ENCODE peak calls at places on chromosomes 3 and 15, in eight cellular contexts. L is gastrocnemius medialis, B is right lobe of liver, Q is heart right ventricle, G is brain microvascular endothelial cell, R is Peyer's patch, Z is heart left ventricle, I is psoas muscle. T is an unnamed sample.
A peak's percentile ranks its signal among the peaks of the same experiment; 100 is the strongest.

GRCh38 chr3:31550452-31551251 is 17.9 kb downstream of the STT3B start:
- DNase-seq in L (no peak), B (no peak), Q (no peak), G (peak; percentile 17), R (peak; percentile 48), Z (no peak), I (no peak), T (no peak)

GRCh38 chr3:127630811-127631714 is 2.1 kb downstream of the PODXL2 start:
- DNase-seq in L (no peak), B (no peak), Q (no peak), G (no peak), R (no peak), Z (no peak), I (no peak), T (no peak)

GRCh38 chr3:111292117-111292516 is 220.5 kb downstream of the NECTIN3 start:
- DNase-seq in L (no peak), B (no peak), Q (no peak), G (no peak), R (no peak), Z (no peak), I (no peak), T (no peak)

GRCh38 chr15:49232407-49232806 is 62.4 kb downstream of the GALK2 start:
- DNase-seq in L (no peak), B (no peak), Q (no peak), G (no peak), R (no peak), Z (no peak), I (no peak), T (no peak)

GRCh38 chr15:70111203-70112017 is 13.7 kb upstream of the TLE3 start:
- DNase-seq in L (no peak), B (peak; percentile 66), Q (peak; percentile 63), G (peak; percentile 86), R (peak; percentile 83), Z (peak; percentile 81), I (peak; percentile 76), T (peak; percentile 57)

GRCh38 chr3:155026999-155027591 is 53.0 kb upstream of the MME start:
- DNase-seq in L (no peak), B (no peak), Q (no peak), G (peak; percentile 4), R (no peak), Z (no peak), I (no peak), T (no peak)

GRCh38 chr15:101489236-101489632 is 273 bp downstream of the PCSK6 start:
- DNase-seq in L (no peak), B (peak; percentile 57), Q (peak; percentile 57), G (no peak), R (no peak), Z (peak; percentile 69), I (peak; percentile 69), T (no peak)

GRCh38 chr15:77143191-77143590 is 72.3 kb upstream of the TSPAN3 start:
- DNase-seq in L (no peak), B (no peak), Q (no peak), G (no peak), R (no peak), Z (no peak), I (no peak), T (no peak)

GRCh38 chr3:72334681-72335457 is 513.4 kb downstream of the SHQ1 start:
- DNase-seq in L (no peak), B (no peak), Q (no peak), G (no peak), R (no peak), Z (no peak), I (no peak), T (no peak)

DNA sequence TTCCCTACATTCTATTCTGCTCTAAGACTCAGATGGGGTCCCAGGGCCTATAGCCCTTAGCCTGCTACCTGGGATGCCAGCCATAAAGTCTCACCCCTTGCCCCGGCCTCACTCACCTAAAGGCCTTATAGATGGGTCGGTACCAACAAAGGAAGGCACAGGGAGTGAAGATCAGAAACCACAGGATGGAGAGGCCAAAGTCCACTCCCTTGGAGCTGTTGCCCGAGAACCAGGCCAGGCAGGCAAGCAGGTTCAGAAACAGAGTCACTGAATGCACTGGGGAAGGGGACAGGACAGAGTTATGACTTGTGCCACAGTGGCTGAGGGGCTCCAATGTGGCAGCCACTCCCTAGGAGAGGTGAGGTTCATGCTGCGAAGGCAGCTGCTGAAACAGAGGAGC is 7.4 kb upstream of the ULK3 start:
- DNase-seq in L (no peak), B (no peak), Q (no peak), G (no peak), R (peak; percentile 68), Z (no peak), I (no peak), T (no peak)
- H3K36me3 ChIP-seq in L (peaks cover 73% of the 10 kb centered on the region), B (no peaks in the 10 kb centered on the region), Q (peaks cover 90% of the 10 kb centered on the region), G (peaks cover 40% of the 10 kb centered on the region), R (no peaks in the 10 kb centered on the region), Z (peaks cover 78% of the 10 kb centered on the region), I (peaks cover 90% of the 10 kb centered on the region), T (peaks cover 73% of the 10 kb centered on the region)

DNA sequence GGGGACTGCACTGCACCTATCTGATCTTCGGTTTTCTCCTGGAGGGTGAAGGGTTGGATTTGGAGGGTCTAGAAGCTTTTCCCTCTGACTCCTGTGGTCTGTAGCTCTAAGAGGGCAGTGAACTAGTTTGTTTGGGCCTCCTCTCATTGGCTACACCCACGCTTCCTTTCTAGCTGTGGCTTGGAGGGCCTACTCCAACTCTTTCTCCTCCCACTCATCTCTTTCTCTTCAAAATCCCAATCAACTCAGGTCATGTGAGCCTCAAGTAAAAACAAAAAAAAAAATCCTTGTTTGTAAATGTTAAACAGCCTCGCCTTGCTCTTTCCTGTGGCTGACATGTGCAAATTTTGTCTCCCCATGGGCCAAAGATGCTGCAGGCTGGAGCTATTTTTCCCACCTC is 115.0 kb upstream of the THBS1 start:
- DNase-seq in L (no peak), B (no peak), Q (no peak), G (no peak), R (no peak), Z (no peak), I (no peak), T (no peak)
- H3K27ac ChIP-seq in L (peak overlapping the region; percentile 35), B (no peak overlapping the region), Q (peak overlapping the region; percentile 56), G (no peak overlapping the region), R (peak overlapping the region; percentile 55), Z (peak overlapping the region; percentile 57), I (no peak overlapping the region), T (no peak overlapping the region)

GRCh38 chr3:15693340-15693739 is 91.8 kb downstream of the BTD start:
- DNase-seq in L (no peak), B (no peak), Q (no peak), G (no peak), R (no peak), Z (no peak), I (no peak), T (no peak)

GRCh38 chr3:15690250-15690649 is 88.7 kb downstream of the BTD start:
- DNase-seq in L (no peak), B (no peak), Q (no peak), G (no peak), R (no peak), Z (no peak), I (no peak), T (no peak)

DNA sequence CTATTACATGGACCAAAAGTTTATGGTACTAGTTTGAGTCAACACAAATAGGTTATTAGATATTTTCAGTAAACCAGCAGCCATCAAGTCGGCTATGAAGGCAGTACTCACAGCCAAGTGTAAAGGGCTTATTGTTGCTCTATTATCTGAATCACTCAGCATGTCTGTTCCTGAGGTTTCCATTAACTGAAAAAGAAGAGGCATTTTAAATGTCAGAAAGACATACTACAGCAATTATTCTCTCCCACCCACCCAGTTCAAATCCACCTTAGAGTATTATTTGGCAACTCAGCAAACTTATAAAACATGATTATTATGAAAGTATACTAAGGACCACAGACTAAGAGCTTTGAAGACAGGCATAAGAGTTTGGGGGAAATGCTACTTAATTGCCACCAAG is 93.1 kb downstream of the BTD start:
- DNase-seq in L (no peak), B (no peak), Q (no peak), G (no peak), R (no peak), Z (no peak), I (no peak), T (no peak)
- H3K36me3 ChIP-seq in L (peaks cover 12% of the 10 kb centered on the region), B (no peaks in the 10 kb centered on the region), Q (peaks cover 45% of the 10 kb centered on the region), G (peaks cover 15% of the 10 kb centered on the region), R (no peaks in the 10 kb centered on the region), Z (no peaks in the 10 kb centered on the region), I (peaks cover 70% of the 10 kb centered on the region), T (peaks cover 74% of the 10 kb centered on the region)

DNA sequence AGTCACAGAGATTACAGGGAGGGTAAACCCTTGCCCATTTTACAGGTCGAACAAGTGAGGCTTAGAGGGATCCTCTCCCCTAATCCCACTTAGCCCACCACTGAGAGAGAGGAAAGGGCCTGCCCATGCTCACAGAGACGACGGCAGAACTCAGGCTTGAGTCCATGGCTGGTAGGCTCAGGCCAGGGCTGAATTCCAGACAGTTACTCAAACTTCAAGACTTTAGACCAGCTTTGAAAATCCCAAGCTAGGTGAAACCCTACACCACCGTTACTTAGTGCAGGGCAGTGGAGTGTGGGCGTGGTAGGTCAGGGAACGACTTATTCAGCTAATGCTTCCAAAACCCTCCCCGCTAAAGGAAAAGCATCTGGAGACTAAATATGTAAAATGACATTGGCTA is 16.4 kb downstream of the GRIP2 start:
- DNase-seq in L (no peak), B (no peak), Q (no peak), G (no peak), R (no peak), Z (no peak), I (no peak), T (no peak)
- H3K27ac ChIP-seq in L (peak overlapping the region; percentile 92), B (no peak overlapping the region), Q (peak overlapping the region; percentile 63), G (no peak overlapping the region), R (no peak overlapping the region), Z (peak overlapping the region; percentile 94), I (peak overlapping the region; percentile 94), T (no peak overlapping the region)

GRCh38 chr15:73564255-73564654 is 68.9 kb downstream of the NPTN start:
- DNase-seq in L (peak; percentile 14), B (no peak), Q (no peak), G (peak; percentile 66), R (no peak), Z (no peak), I (no peak), T (peak; percentile 54)
- H3K36me3 ChIP-seq in L (peaks cover 50% of the 10 kb centered on the region), B (no peaks in the 10 kb centered on the region), Q (peaks cover 94% of the 10 kb centered on the region), G (peaks cover 38% of the 10 kb centered on the region), R (no peaks in the 10 kb centered on the region), Z (peaks cover 64% of the 10 kb centered on the region), I (peaks cover 83% of the 10 kb centered on the region), T (peaks cover 83% of the 10 kb centered on the region)

DNA sequence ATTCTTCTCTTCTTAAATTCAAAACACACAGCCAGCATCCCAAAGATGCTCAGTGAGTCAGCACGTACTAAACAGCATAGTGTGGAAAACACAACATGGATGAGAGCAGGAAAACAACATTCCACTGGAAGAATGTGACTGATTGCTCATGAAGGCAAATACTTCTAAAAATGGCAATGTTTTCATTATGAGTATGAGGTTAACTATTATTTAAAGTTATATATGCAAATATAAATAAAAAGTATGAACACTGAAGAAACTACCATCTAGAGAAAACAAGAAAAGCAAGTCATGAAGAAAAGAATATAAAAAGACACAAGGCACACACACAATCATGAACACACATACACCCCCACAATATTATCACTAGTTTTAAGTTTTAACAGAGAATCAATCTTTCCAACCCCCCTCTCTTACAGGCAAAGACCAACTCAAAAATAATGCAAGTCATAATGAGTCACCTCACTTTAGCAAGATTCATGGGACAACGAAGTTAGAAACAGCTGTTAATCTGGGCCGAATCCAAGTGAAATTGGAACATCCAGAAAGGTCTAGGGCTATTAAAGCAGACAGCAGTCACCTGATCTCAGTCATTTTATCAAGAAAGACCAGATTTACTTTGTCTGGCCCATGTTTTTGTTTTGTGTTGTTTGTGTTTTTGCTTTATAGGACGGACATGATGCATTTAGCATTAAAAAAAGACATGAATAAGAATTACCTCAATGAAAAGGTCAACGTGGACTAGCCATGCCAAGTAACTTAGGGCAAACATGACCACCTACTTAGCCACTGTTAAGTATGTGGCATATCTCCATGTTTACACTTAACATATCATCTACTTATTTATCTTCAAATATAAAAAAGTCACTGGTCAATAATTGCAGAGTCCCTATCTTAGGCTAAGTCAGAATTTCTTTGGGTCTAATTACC is 18.1 kb downstream of the GBE1 start:
- DNase-seq in L (peak; percentile 86), B (no peak), Q (no peak), G (peak; percentile 95), R (no peak), Z (no peak), I (no peak), T (peak; percentile 93)
- H3K27ac ChIP-seq in L (peak overlapping the region; percentile 86), B (peak overlapping the region; percentile 23), Q (peak overlapping the region; percentile 9), G (peak overlapping the region; percentile 99), R (peak overlapping the region; percentile 29), Z (peak overlapping the region; percentile 68), I (peak overlapping the region; percentile 89), T (peak overlapping the region; percentile 99)

T was measured in SJSA1.